ENCODE peak calls at places on chromosomes 4 and X, in ten cellular contexts. One of them, this sample, is unnamed.
A peak's percentile ranks its signal among the peaks of the same experiment; 100 is the strongest.

GRCh38 chrX:140343226-140343873 is 161.5 kb downstream of the SOX3 start:
- DNase-seq in LoVo: no peak
- DNase-seq in renal cortical epithelial cell: peak; percentile 38
- DNase-seq in GM12865: no peak
- DNase-seq in lower leg skin: no peak
- DNase-seq in HT1080: peak; percentile 19
- DNase-seq in NCI-H460: peak; percentile 3
- DNase-seq in cardiac septum: no peak
- DNase-seq in suprapubic skin: no peak
- DNase-seq in iris pigment epithelial cell: peak; percentile 1
- DNase-seq in this sample: peak; percentile 1

GRCh38 chr4:94507708-94508107 is 56.0 kb downstream of the PDLIM5 start:
- DNase-seq in lower leg skin: no peak
- DNase-seq in GM12865: no peak
- DNase-seq in LoVo: peak; percentile 81
- DNase-seq in iris pigment epithelial cell: peak; percentile 94
- DNase-seq in suprapubic skin: no peak
- DNase-seq in cardiac septum: no peak
- DNase-seq in renal cortical epithelial cell: peak; percentile 95
- DNase-seq in HT1080: peak; percentile 79
- DNase-seq in NCI-H460: no peak
- DNase-seq in this sample: peak; percentile 93

GRCh38 chr4:112942077-112942476 is 107.4 kb upstream of the ANK2 start:
- DNase-seq in GM12865: no peak
- DNase-seq in LoVo: no peak
- DNase-seq in suprapubic skin: no peak
- DNase-seq in HT1080: no peak
- DNase-seq in cardiac septum: no peak
- DNase-seq in iris pigment epithelial cell: no peak
- DNase-seq in NCI-H460: no peak
- DNase-seq in lower leg skin: no peak
- DNase-seq in renal cortical epithelial cell: no peak
- DNase-seq in this sample: no peak

GRCh38 chr4:6257243-6258025 is 12.2 kb upstream of the WFS1 start:
- DNase-seq in LoVo: no peak
- DNase-seq in HT1080: peak; percentile 55
- DNase-seq in iris pigment epithelial cell: no peak
- DNase-seq in GM12865: peak; percentile 35
- DNase-seq in NCI-H460: no peak
- DNase-seq in renal cortical epithelial cell: peak; percentile 38
- DNase-seq in suprapubic skin: no peak
- DNase-seq in cardiac septum: no peak
- DNase-seq in lower leg skin: no peak
- DNase-seq in this sample: no peak

GRCh38 chr4:149343614-149344013 is 472.0 kb downstream of the IQCM start:
- DNase-seq in HT1080: no peak
- DNase-seq in cardiac septum: no peak
- DNase-seq in NCI-H460: no peak
- DNase-seq in LoVo: no peak
- DNase-seq in lower leg skin: no peak
- DNase-seq in suprapubic skin: no peak
- DNase-seq in iris pigment epithelial cell: no peak
- DNase-seq in renal cortical epithelial cell: no peak
- DNase-seq in GM12865: no peak
- DNase-seq in this sample: no peak

GRCh38 chr4:80197132-80197573 is at the start of gene PRDM8:
- DNase-seq in suprapubic skin: no peak
- DNase-seq in HT1080: no peak
- DNase-seq in renal cortical epithelial cell: no peak
- DNase-seq in cardiac septum: no peak
- DNase-seq in NCI-H460: no peak
- DNase-seq in lower leg skin: no peak
- DNase-seq in LoVo: no peak
- DNase-seq in iris pigment epithelial cell: no peak
- DNase-seq in GM12865: no peak
- DNase-seq in this sample: peak; percentile 73

GRCh38 chr4:102319594-102319993 is 25.7 kb downstream of the SLC39A8 start:
- DNase-seq in LoVo: no peak
- DNase-seq in lower leg skin: no peak
- DNase-seq in HT1080: no peak
- DNase-seq in cardiac septum: no peak
- DNase-seq in suprapubic skin: no peak
- DNase-seq in iris pigment epithelial cell: no peak
- DNase-seq in GM12865: no peak
- DNase-seq in NCI-H460: no peak
- DNase-seq in renal cortical epithelial cell: no peak
- DNase-seq in this sample: no peak

GRCh38 chrX:9682456-9682855 is 83.2 kb downstream of the GPR143 start:
- DNase-seq in renal cortical epithelial cell: no peak
- DNase-seq in HT1080: no peak
- DNase-seq in lower leg skin: no peak
- DNase-seq in NCI-H460: no peak
- DNase-seq in iris pigment epithelial cell: peak; percentile 50
- DNase-seq in GM12865: no peak
- DNase-seq in cardiac septum: no peak
- DNase-seq in suprapubic skin: no peak
- DNase-seq in LoVo: no peak
- DNase-seq in this sample: peak; percentile 61

GRCh38 chrX:152149648-152150047 is 11.3 kb upstream of the MAGEA10 start:
- DNase-seq in LoVo: no peak
- DNase-seq in GM12865: no peak
- DNase-seq in renal cortical epithelial cell: no peak
- DNase-seq in suprapubic skin: no peak
- DNase-seq in HT1080: no peak
- DNase-seq in cardiac septum: no peak
- DNase-seq in lower leg skin: no peak
- DNase-seq in NCI-H460: no peak
- DNase-seq in iris pigment epithelial cell: no peak
- DNase-seq in this sample: no peak

GRCh38 chrX:50036481-50036880 is 114.1 kb downstream of the CLCN5 start:
- DNase-seq in NCI-H460: no peak
- DNase-seq in lower leg skin: no peak
- DNase-seq in iris pigment epithelial cell: no peak
- DNase-seq in GM12865: no peak
- DNase-seq in renal cortical epithelial cell: peak; percentile 18
- DNase-seq in cardiac septum: no peak
- DNase-seq in suprapubic skin: no peak
- DNase-seq in LoVo: no peak
- DNase-seq in HT1080: no peak
- DNase-seq in this sample: no peak

This sample was measured in IMR-90.